ENCODE peak calls at places on chromosomes 6 and 20, in four cellular contexts. W is A549, J is K562, K is H1. C is an unnamed sample.

GRCh38 chr6:38843798-38844197 is 128.7 kb downstream of the DNAH8 start:
- DNase-seq in W (no peak), J (no peak), K (no peak), C (no peak)

GRCh38 chr20:51600016-51600420 is 57.5 kb upstream of the NFATC2 start:
- DNase-seq in W (no peak), J (peak), K (no peak), C (no peak)

GRCh38 chr6:15132854-15133670 is 112.8 kb upstream of the JARID2 start:
- DNase-seq in W (peak), J (no peak), K (no peak), C (peak)

GRCh38 chr6:33413601-33414120 is 2.8 kb downstream of the PHF1 start:
- DNase-seq in W (no peak), J (no peak), K (no peak), C (no peak)

GRCh38 chr6:15493437-15494168 is 169.2 kb downstream of the DTNBP1 start:
- DNase-seq in W (no peak), J (no peak), K (no peak), C (no peak)

GRCh38 chr20:40960521-40960956 is 68.1 kb upstream of the TOP1 start:
- DNase-seq in W (no peak), J (no peak), K (no peak), C (no peak)

GRCh38 chr20:48339147-48339985 is 488.4 kb downstream of the PREX1 start:
- DNase-seq in W (peak), J (peak), K (no peak), C (no peak)

GRCh38 chr6:12748815-12749521 is 32.4 kb downstream of the PHACTR1 start:
- DNase-seq in W (no peak), J (no peak), K (peak), C (no peak)

GRCh38 chr6:111657146-111657545 is 51.5 kb upstream of the TRAF3IP2 start:
- DNase-seq in W (no peak), J (no peak), K (no peak), C (peak)

GRCh38 chr6:167047554-167047953 is 48.4 kb downstream of the CEP43 start:
- DNase-seq in W (no peak), J (no peak), K (no peak), C (no peak)

GRCh38 chr6:13400772-13401171 is 72.4 kb upstream of the TBC1D7 start:
- DNase-seq in W (no peak), J (no peak), K (no peak), C (no peak)

GRCh38 chr20:22966787-22967464 is 68.2 kb upstream of the SSTR4 start:
- DNase-seq in W (no peak), J (no peak), K (no peak), C (no peak)

GRCh38 chr6:155085582-155086253 is 90.6 kb downstream of the TIAM2 start:
- DNase-seq in W (peak), J (peak), K (no peak), C (peak)

GRCh38 chr6:12030993-12031550 is 19.0 kb downstream of the HIVEP1 start:
- DNase-seq in W (no peak), J (no peak), K (no peak), C (no peak)

GRCh38 chr6:131948221-131948661 is 2.9 kb downstream of the CCN2 start:
- DNase-seq in W (no peak), J (no peak), K (no peak), C (peak)

GRCh38 chr20:17452441-17452840 is 78.7 kb downstream of the BFSP1 start:
- DNase-seq in W (no peak), J (no peak), K (no peak), C (no peak)

GRCh38 chr20:63475209-63475608 is 2.8 kb upstream of the KCNQ2 start:
- DNase-seq in W (no peak), J (peak), K (no peak), C (no peak)

GRCh38 chr6:145276746-145277145 is 458.6 kb downstream of the EPM2A start:
- DNase-seq in W (no peak), J (no peak), K (no peak), C (no peak)

GRCh38 chr20:44805991-44806729 is 4.2 kb downstream of the RIMS4 start:
- DNase-seq in W (no peak), J (peak), K (no peak), C (no peak)

GRCh38 chr20:11445891-11446290 is 471.8 kb upstream of the BTBD3 start:
- DNase-seq in W (no peak), J (no peak), K (no peak), C (no peak)

GRCh38 chr6:301526-301925 is 9.2 kb downstream of the DUSP22 start:
- DNase-seq in W (no peak), J (no peak), K (no peak), C (no peak)

GRCh38 chr6:11938285-11938890 is 73.7 kb upstream of the HIVEP1 start:
- DNase-seq in W (no peak), J (peak), K (no peak), C (no peak)

GRCh38 chr6:16514249-16514648 is 247.0 kb downstream of the ATXN1 start:
- DNase-seq in W (peak), J (peak), K (no peak), C (peak)

GRCh38 chr6:16511048-16511660 is 250.1 kb downstream of the ATXN1 start:
- DNase-seq in W (peak), J (peak), K (no peak), C (peak)

GRCh38 chr6:16512585-16513109 is 248.6 kb downstream of the ATXN1 start:
- DNase-seq in W (no peak), J (no peak), K (no peak), C (no peak)

GRCh38 chr6:16510245-16510644 is 251.0 kb downstream of the ATXN1 start:
- DNase-seq in W (no peak), J (no peak), K (no peak), C (no peak)

GRCh38 chr6:16511723-16512584 is 249.3 kb downstream of the ATXN1 start:
- DNase-seq in W (no peak), J (no peak), K (no peak), C (no peak)
- TF ChIP-seq PHF8 in W (no peak), J (no peak), K (no peak), C (no peak)

GRCh38 chr6:72245565-72245964 is 359.2 kb downstream of the RIMS1 start:
- DNase-seq in W (no peak), J (no peak), K (peak), C (no peak)

GRCh38 chr6:72246926-72247325 is 360.6 kb downstream of the RIMS1 start:
- DNase-seq in W (no peak), J (peak), K (no peak), C (peak)

GRCh38 chr6:72250664-72251063 is 364.3 kb downstream of the RIMS1 start:
- DNase-seq in W (no peak), J (no peak), K (no peak), C (no peak)

GRCh38 chr6:72248621-72249020 is 362.3 kb downstream of the RIMS1 start:
- DNase-seq in W (no peak), J (no peak), K (no peak), C (no peak)
- TF ChIP-seq PHF8 in W (no peak), J (no peak), K (no peak), C (no peak)

DNA sequence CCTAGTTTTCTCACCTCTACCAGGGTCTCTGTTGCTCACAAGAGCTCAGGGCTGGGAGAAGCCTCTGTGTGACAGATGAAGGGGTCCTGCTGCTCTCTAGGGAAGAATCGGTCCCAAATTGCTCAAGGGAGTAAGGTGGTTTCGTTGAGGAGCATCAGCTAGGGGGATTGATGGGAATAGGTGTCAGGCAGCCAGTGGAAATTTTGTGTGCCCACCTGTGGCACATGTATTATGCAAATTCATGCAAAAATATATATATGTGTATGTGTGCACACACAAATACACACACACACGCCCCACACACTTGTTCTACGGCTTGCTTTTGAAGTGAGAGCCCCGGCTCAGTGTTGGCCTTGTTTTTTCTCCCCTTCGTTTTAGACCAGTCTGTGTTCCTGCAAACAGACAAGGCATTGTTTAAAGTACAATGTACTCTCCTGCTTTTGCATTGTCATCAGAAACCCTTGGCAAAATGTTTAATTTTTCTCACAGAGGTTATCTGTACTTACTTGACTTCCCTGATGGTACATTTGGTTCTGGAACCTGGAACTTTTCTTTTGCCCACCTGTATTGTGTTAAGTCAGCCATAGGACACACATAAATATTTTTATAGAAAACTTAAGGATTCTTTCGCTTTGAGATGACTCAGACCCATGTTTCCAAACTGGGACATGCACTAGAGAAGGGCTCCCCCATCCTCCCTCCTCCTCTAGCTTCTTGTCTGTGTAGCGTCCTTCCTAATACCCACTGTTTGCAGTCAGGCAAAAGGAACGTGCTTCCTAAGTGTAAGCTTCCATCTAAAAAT is 26.7 kb downstream of the FOXO3 start:
- DNase-seq in W (no peak), J (peak), K (no peak), C (peak)
- TF ChIP-seq PHF8 in W (no peak), J (no peak), K (no peak), C (no peak)

DNA sequence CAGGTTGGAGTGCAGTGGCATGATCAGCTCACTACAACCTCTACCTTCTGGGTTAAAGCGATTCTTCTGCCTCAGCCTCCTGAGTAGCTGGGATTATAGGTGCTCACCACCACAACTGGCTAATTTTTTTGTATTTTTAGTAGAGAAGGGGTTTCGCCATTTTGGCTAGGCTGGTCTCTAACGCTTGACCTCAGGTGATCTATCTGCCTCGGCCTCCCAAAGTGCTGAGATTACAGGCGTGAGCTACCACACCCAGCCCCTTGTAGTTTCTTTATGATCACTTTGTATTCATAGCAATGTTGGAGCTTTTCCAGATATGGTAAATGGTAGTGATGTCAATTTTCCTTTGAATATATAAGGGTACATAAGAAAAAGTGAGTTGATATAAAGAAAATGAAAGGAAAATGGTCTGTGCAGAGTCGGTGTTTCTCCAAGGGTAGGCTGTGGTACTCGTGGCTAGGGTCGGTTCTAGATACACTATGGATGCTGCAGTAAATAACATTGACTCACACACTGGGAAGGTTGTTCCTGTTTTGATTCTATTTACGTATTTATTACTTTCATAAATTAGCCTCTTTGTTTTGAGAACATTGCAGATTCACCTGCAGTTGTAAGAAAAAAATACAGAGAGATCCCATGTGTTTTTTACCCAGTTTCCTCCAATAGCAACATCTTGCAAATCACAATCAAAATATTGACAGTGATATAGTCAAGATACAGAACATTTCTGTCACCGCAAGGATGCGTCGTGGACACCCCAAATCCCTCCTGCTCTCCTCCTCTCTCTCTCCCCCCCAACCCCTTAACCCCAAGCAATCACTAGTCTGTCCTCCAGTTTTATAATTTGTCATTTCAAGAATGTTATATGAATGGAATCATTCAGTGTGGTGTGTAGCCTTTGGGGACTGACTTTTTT is 2.4 kb downstream of the ZNF831 start:
- DNase-seq in W (no peak), J (no peak), K (no peak), C (no peak)
- TF ChIP-seq PHF8 in W (no peak), J (no peak), K (no peak), C (no peak)

GRCh38 chr6:69366831-69367230 is 430.0 kb downstream of the LMBRD1 start:
- DNase-seq in W (no peak), J (no peak), K (no peak), C (no peak)
- TF ChIP-seq PHF8 in W (no peak), J (no peak), K (no peak), C (no peak)

GRCh38 chr20:37524859-37525708 is 2.6 kb downstream of the BLCAP start:
- DNase-seq in W (no peak), J (no peak), K (no peak), C (no peak)
- TF ChIP-seq PHF8 in W (no peak), J (no peak), K (no peak), C (no peak)

GRCh38 chr20:21529863-21530262 is 16.0 kb upstream of the NKX2-2 start:
- DNase-seq in W (no peak), J (no peak), K (no peak), C (peak)

GRCh38 chr20:21539512-21539911 is 25.6 kb upstream of the NKX2-2 start:
- DNase-seq in W (no peak), J (no peak), K (no peak), C (no peak)

GRCh38 chr20:21528870-21529269 is 15.0 kb upstream of the NKX2-2 start:
- DNase-seq in W (no peak), J (no peak), K (no peak), C (no peak)

DNA sequence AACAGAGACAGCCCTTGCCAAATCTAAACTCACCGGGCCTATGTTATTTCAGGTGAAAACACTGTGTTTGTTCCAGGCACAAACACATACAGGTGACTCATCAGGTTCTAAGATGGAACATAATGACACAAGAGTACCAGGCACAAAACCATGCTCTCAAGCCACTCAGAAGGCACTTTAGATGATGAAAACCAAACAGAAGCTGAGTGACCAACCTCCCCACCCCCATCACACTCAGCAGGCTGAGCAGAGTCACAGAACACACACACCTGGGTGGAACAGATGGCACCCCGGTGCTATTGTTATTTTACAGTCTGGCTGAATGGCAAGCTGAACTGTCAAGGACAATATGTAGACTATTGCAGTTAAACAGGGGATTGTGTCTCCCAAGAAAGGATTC is 20.6 kb upstream of the NKX2-2 start:
- DNase-seq in W (no peak), J (no peak), K (no peak), C (no peak)
- TF ChIP-seq PHF8 in W (no peak), J (no peak), K (no peak), C (no peak)

DNA sequence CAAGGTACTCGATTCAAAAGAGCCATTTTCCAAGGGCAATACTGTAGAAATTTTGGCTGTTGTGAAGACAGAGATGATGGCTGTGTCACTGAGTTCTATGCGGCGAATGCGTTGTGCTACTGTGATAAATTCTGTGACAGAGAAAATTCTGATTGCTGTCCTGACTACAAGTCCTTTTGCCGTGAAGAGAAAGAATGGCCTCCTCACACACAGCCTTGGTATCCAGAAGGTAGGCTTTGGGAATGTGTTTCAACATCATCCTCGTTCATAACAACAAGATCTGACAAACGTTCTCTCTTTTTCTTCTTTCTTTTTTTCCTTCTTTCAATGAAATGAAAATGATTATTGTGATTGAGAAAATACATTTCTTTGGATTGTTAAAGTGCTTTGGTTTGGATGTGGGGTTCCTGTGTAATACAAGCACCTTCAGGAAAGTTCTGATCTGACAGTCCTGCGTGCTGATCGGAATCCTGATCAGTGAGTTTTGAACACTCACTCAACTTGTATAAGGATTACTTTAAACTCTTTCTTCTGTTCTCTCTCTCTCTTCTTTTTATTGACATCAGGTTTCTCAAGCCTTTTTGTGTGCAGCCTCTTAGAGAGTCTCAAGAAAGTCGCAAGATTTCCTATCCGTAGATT is 555 bp downstream of the TINAG start:
- DNase-seq in W (no peak), J (no peak), K (no peak), C (no peak)
- TF ChIP-seq PHF8 in W (no peak), J (no peak), K (no peak), C (no peak)